ENCODE peak calls at places on chromosomes 3 and 15, in eight cellular contexts. N is stomach, K is heart left ventricle, H is uterus, O is A549, R is transverse colon, E is vagina, Q is testis. M is an unnamed sample.

GRCh38 chr3:64666171-64666581 is 21.6 kb downstream of the ADAMTS9 start:
- DNase-seq in N (no peak), K (peak), H (no peak), O (peak), R (no peak), E (no peak), Q (no peak), M (no peak)

GRCh38 chr15:89457086-89457485 is 39.3 kb downstream of the RHCG start:
- DNase-seq in N (no peak), K (no peak), H (no peak), O (peak), R (no peak), E (no peak), Q (peak), M (no peak)

GRCh38 chr3:103919327-103919726 is 1447.4 kb upstream of the ALCAM start:
- DNase-seq in N (no peak), K (no peak), H (no peak), O (no peak), R (no peak), E (no peak), Q (no peak), M (no peak)

GRCh38 chr3:54830658-54831057 is 97.2 kb downstream of the LRTM1 start:
- DNase-seq in N (no peak), K (no peak), H (no peak), O (peak), R (no peak), E (no peak), Q (no peak), M (peak)

GRCh38 chr3:169026543-169027181 is 636.9 kb downstream of the MECOM start:
- DNase-seq in N (no peak), K (no peak), H (no peak), O (no peak), R (no peak), E (no peak), Q (no peak), M (no peak)

GRCh38 chr3:41405466-41405865 is 206.2 kb downstream of the CTNNB1 start:
- DNase-seq in N (no peak), K (no peak), H (no peak), O (no peak), R (no peak), E (no peak), Q (no peak), M (no peak)

GRCh38 chr15:91866371-91866905 is 12.9 kb downstream of the SLCO3A1 start:
- DNase-seq in N (no peak), K (no peak), H (peak), O (no peak), R (no peak), E (no peak), Q (no peak), M (no peak)

GRCh38 chr3:124333931-124334640 is 342.2 kb upstream of the ROPN1 start:
- DNase-seq in N (no peak), K (no peak), H (no peak), O (no peak), R (no peak), E (no peak), Q (no peak), M (no peak)

GRCh38 chr15:28004143-28005003 is 94.7 kb downstream of the OCA2 start:
- DNase-seq in N (no peak), K (no peak), H (no peak), O (no peak), R (no peak), E (no peak), Q (no peak), M (no peak)

GRCh38 chr3:187000711-187001151 is 70.4 kb downstream of the ST6GAL1 start:
- DNase-seq in N (no peak), K (no peak), H (no peak), O (no peak), R (peak), E (no peak), Q (no peak), M (no peak)

GRCh38 chr3:127484601-127485388 is 105.7 kb downstream of the TPRA1 start:
- DNase-seq in N (peak), K (no peak), H (no peak), O (no peak), R (no peak), E (peak), Q (no peak), M (no peak)

GRCh38 chr3:14988988-14989394 is 41.6 kb downstream of the NR2C2 start:
- DNase-seq in N (no peak), K (no peak), H (no peak), O (peak), R (peak), E (no peak), Q (no peak), M (no peak)

GRCh38 chr15:51205050-51205707 is 110.5 kb upstream of the TNFAIP8L3 start:
- DNase-seq in N (peak), K (no peak), H (no peak), O (no peak), R (no peak), E (no peak), Q (no peak), M (no peak)

GRCh38 chr3:128547368-128547987 is 54.5 kb upstream of the GATA2 start:
- DNase-seq in N (no peak), K (no peak), H (no peak), O (no peak), R (no peak), E (no peak), Q (no peak), M (peak)

GRCh38 chr15:94743668-94744067 is 512.3 kb downstream of the MCTP2 start:
- DNase-seq in N (no peak), K (no peak), H (no peak), O (no peak), R (no peak), E (no peak), Q (no peak), M (no peak)

GRCh38 chr3:192449036-192449435 is 278.3 kb downstream of the FGF12 start:
- DNase-seq in N (no peak), K (no peak), H (no peak), O (no peak), R (no peak), E (no peak), Q (no peak), M (peak)

GRCh38 chr15:42368096-42368495 is 8.8 kb downstream of the CAPN3 start:
- DNase-seq in N (no peak), K (no peak), H (no peak), O (no peak), R (no peak), E (no peak), Q (no peak), M (no peak)

GRCh38 chr3:122671543-122671942 is 9.1 kb upstream of the PARP14 start:
- DNase-seq in N (no peak), K (no peak), H (no peak), O (no peak), R (no peak), E (no peak), Q (no peak), M (no peak)

GRCh38 chr3:193522473-193522872 is 32.2 kb downstream of the ATP13A4 start:
- DNase-seq in N (no peak), K (no peak), H (no peak), O (no peak), R (no peak), E (no peak), Q (no peak), M (no peak)

GRCh38 chr3:71725279-71725991 is at the start of gene EIF4E3:
- DNase-seq in N (peak), K (peak), H (peak), O (no peak), R (peak), E (no peak), Q (no peak), M (peak)

GRCh38 chr3:122353901-122354401 is 28.9 kb downstream of the CSTA start:
- DNase-seq in N (no peak), K (no peak), H (no peak), O (no peak), R (no peak), E (no peak), Q (no peak), M (peak)

GRCh38 chr3:522888-523287 is 326.3 kb downstream of the CHL1 start:
- DNase-seq in N (no peak), K (no peak), H (no peak), O (no peak), R (no peak), E (no peak), Q (no peak), M (no peak)

GRCh38 chr15:92909131-92909781 is 9.1 kb downstream of the CHD2 start:
- DNase-seq in N (no peak), K (no peak), H (no peak), O (no peak), R (no peak), E (no peak), Q (no peak), M (no peak)
- TF ChIP-seq POLR2A in N (no peak), K (no peak), H (no peak), O (no peak), R (no peak), E (no peak), Q (no peak), M (no peak)

GRCh38 chr3:177135841-177136492 is 61.3 kb downstream of the TBL1XR1 start:
- DNase-seq in N (no peak), K (no peak), H (no peak), O (peak), R (peak), E (no peak), Q (no peak), M (no peak)

GRCh38 chr3:177136715-177137114 is 60.6 kb downstream of the TBL1XR1 start:
- DNase-seq in N (no peak), K (no peak), H (no peak), O (no peak), R (no peak), E (no peak), Q (no peak), M (no peak)

GRCh38 chr3:177134811-177135210 is 62.5 kb downstream of the TBL1XR1 start:
- DNase-seq in N (no peak), K (no peak), H (no peak), O (no peak), R (no peak), E (no peak), Q (no peak), M (no peak)

GRCh38 chr3:177131927-177132636 is 65.2 kb downstream of the TBL1XR1 start:
- DNase-seq in N (no peak), K (no peak), H (no peak), O (no peak), R (no peak), E (no peak), Q (no peak), M (no peak)

DNA sequence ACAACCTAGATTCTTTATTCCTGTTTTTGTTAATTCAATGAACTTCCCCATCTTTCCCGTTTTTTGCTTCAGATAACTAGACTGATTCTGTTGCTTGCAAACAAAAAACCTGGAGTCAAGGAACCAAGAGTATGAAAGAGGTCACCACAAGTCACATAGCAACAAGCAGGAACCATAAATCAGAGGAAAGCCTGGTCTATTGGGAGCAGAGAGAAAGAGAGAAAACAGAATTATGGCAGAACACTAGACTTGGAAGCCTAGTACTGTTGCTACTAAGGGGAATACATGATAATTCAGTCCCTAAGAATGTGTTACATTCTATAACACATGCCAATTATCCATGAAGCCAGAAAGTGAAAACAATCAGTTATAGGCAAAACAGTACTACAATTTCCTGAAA is 63.1 kb downstream of the TBL1XR1 start:
- DNase-seq in N (no peak), K (no peak), H (no peak), O (no peak), R (no peak), E (no peak), Q (no peak), M (no peak)
- TF ChIP-seq POLR2A in N (no peak), K (no peak), H (no peak), O (no peak), R (no peak), E (no peak), Q (no peak), M (no peak)

GRCh38 chr15:59290311-59291213 is 82.1 kb downstream of the MYO1E start:
- DNase-seq in N (no peak), K (no peak), H (no peak), O (no peak), R (no peak), E (no peak), Q (no peak), M (no peak)
- TF ChIP-seq POLR2A in N (no peak), K (no peak), H (no peak), O (no peak), R (no peak), E (no peak), Q (no peak), M (no peak)

GRCh38 chr15:60374628-60375081 is 23.1 kb downstream of the ANXA2 start:
- DNase-seq in N (peak), K (no peak), H (no peak), O (peak), R (no peak), E (no peak), Q (peak), M (no peak)
- TF ChIP-seq POLR2A in N (no peak), K (no peak), H (no peak), O (no peak), R (no peak), E (no peak), Q (no peak), M (no peak)

GRCh38 chr3:170132335-170132734 is 49.2 kb downstream of the PHC3 start:
- DNase-seq in N (no peak), K (no peak), H (no peak), O (peak), R (no peak), E (no peak), Q (no peak), M (peak)
- TF ChIP-seq POLR2A in N (no peak), K (no peak), H (no peak), O (no peak), R (no peak), E (no peak), Q (no peak), M (no peak)

DNA sequence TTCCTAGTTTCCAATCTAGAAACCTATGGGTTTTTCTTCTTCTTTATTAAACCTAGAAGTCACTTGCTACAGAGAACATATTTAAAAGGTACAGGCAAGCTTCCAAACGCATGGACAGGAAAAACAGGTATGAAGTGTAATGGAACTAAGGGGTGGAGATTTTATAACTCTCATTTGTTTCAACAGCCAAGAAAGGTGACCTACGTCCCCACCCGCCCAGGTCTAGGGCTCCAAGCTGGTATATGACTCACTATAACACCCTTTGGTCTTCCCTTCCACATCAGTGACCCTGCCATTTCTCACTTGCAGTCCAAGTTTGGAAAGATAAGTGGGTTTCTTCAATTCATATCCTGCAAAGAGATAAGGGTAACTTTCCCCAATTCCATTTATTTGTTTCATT is 6.0 kb upstream of the LIPH start:
- DNase-seq in N (peak), K (no peak), H (no peak), O (no peak), R (peak), E (no peak), Q (peak), M (no peak)
- TF ChIP-seq POLR2A in N (no peak), K (no peak), H (no peak), O (no peak), R (no peak), E (no peak), Q (no peak), M (no peak)

GRCh38 chr3:134427400-134428111 is 53.3 kb upstream of the AMOTL2 start:
- DNase-seq in N (no peak), K (no peak), H (peak), O (peak), R (no peak), E (no peak), Q (no peak), M (no peak)
- TF ChIP-seq POLR2A in N (no peak), K (no peak), H (no peak), O (no peak), R (no peak), E (no peak), Q (no peak), M (no peak)

GRCh38 chr3:172040078-172040975 is 949 bp downstream of the FNDC3B start:
- DNase-seq in N (peak), K (peak), H (peak), O (peak), R (peak), E (no peak), Q (peak), M (peak)
- TF ChIP-seq POLR2A in N (no peak), K (peak), H (peak), O (no peak), R (no peak), E (peak), Q (no peak), M (no peak)

M was measured in erythroblast.